ENCODE peak calls at places on chromosomes 12 and 14, in seven cellular contexts. One of them, this sample, is unnamed. For H3K4me1, the result is how much of the 10 kb centered on the place peaks cover.

GRCh38 chr14:57487771-57488170 is 5.9 kb downstream of the CCDC198 start:
- DNase-seq in ascending aorta: no peak
- DNase-seq in upper lobe of left lung: no peak
- DNase-seq in cardiac muscle cell: no peak
- DNase-seq in CD8-positive, alpha-beta T cell: no peak
- DNase-seq in tibial nerve: no peak
- DNase-seq in hepatocyte: no peak
- DNase-seq in this sample: no peak

GRCh38 chr12:34394211-34395055 is 372.1 kb downstream of the ALG10 start:
- DNase-seq in ascending aorta: peak
- DNase-seq in upper lobe of left lung: peak
- DNase-seq in cardiac muscle cell: no peak
- DNase-seq in CD8-positive, alpha-beta T cell: peak
- DNase-seq in tibial nerve: peak
- DNase-seq in hepatocyte: no peak
- DNase-seq in this sample: no peak

GRCh38 chr12:25458047-25458552 is 95.0 kb downstream of the LMNTD1 start:
- DNase-seq in ascending aorta: no peak
- DNase-seq in upper lobe of left lung: no peak
- DNase-seq in cardiac muscle cell: peak
- DNase-seq in CD8-positive, alpha-beta T cell: no peak
- DNase-seq in tibial nerve: peak
- DNase-seq in hepatocyte: no peak
- DNase-seq in this sample: no peak

GRCh38 chr14:71856199-71856919 is 75.9 kb upstream of the RGS6 start:
- DNase-seq in ascending aorta: no peak
- DNase-seq in upper lobe of left lung: no peak
- DNase-seq in cardiac muscle cell: no peak
- DNase-seq in CD8-positive, alpha-beta T cell: no peak
- DNase-seq in tibial nerve: no peak
- DNase-seq in hepatocyte: no peak
- DNase-seq in this sample: no peak

GRCh38 chr14:80003138-80003537 is 208.2 kb downstream of the DIO2 start:
- DNase-seq in ascending aorta: no peak
- DNase-seq in upper lobe of left lung: no peak
- DNase-seq in cardiac muscle cell: no peak
- DNase-seq in CD8-positive, alpha-beta T cell: no peak
- DNase-seq in tibial nerve: no peak
- DNase-seq in hepatocyte: peak
- DNase-seq in this sample: no peak

GRCh38 chr12:67969134-67969782 is 20.0 kb upstream of the IFNG-AS1 start:
- DNase-seq in ascending aorta: no peak
- DNase-seq in upper lobe of left lung: no peak
- DNase-seq in cardiac muscle cell: peak
- DNase-seq in CD8-positive, alpha-beta T cell: no peak
- DNase-seq in tibial nerve: no peak
- DNase-seq in hepatocyte: no peak
- DNase-seq in this sample: no peak

GRCh38 chr14:53670701-53671100 is 285.9 kb downstream of the BMP4 start:
- DNase-seq in ascending aorta: no peak
- DNase-seq in upper lobe of left lung: no peak
- DNase-seq in cardiac muscle cell: peak
- DNase-seq in CD8-positive, alpha-beta T cell: no peak
- DNase-seq in tibial nerve: no peak
- DNase-seq in hepatocyte: peak
- DNase-seq in this sample: no peak

GRCh38 chr12:52910248-52910883 is 5.5 kb upstream of the KRT8 start:
- DNase-seq in ascending aorta: no peak
- DNase-seq in upper lobe of left lung: no peak
- DNase-seq in cardiac muscle cell: no peak
- DNase-seq in CD8-positive, alpha-beta T cell: no peak
- DNase-seq in tibial nerve: no peak
- DNase-seq in hepatocyte: no peak
- DNase-seq in this sample: no peak

GRCh38 chr14:52329678-52330376 is 15.7 kb downstream of the PTGER2 start:
- DNase-seq in ascending aorta: no peak
- DNase-seq in upper lobe of left lung: no peak
- DNase-seq in cardiac muscle cell: no peak
- DNase-seq in CD8-positive, alpha-beta T cell: no peak
- DNase-seq in tibial nerve: no peak
- DNase-seq in hepatocyte: no peak
- DNase-seq in this sample: no peak

GRCh38 chr12:109358154-109358869 is 10.6 kb downstream of the MYO1H start:
- DNase-seq in ascending aorta: no peak
- DNase-seq in upper lobe of left lung: no peak
- DNase-seq in cardiac muscle cell: peak
- DNase-seq in CD8-positive, alpha-beta T cell: no peak
- DNase-seq in tibial nerve: no peak
- DNase-seq in hepatocyte: no peak
- DNase-seq in this sample: no peak

GRCh38 chr14:82084813-82085212 is 551.2 kb upstream of the SEL1L start:
- DNase-seq in ascending aorta: no peak
- DNase-seq in upper lobe of left lung: no peak
- DNase-seq in cardiac muscle cell: no peak
- DNase-seq in CD8-positive, alpha-beta T cell: no peak
- DNase-seq in tibial nerve: no peak
- DNase-seq in hepatocyte: no peak
- DNase-seq in this sample: no peak

GRCh38 chr14:101544550-101544949 is 16.7 kb upstream of the DIO3 start:
- DNase-seq in ascending aorta: no peak
- DNase-seq in upper lobe of left lung: no peak
- DNase-seq in cardiac muscle cell: no peak
- DNase-seq in CD8-positive, alpha-beta T cell: no peak
- DNase-seq in tibial nerve: no peak
- DNase-seq in hepatocyte: no peak
- DNase-seq in this sample: no peak

GRCh38 chr12:9805883-9806282 is 21.4 kb upstream of the KLRF1 start:
- DNase-seq in ascending aorta: no peak
- DNase-seq in upper lobe of left lung: no peak
- DNase-seq in cardiac muscle cell: no peak
- DNase-seq in CD8-positive, alpha-beta T cell: no peak
- DNase-seq in tibial nerve: no peak
- DNase-seq in hepatocyte: no peak
- DNase-seq in this sample: no peak

GRCh38 chr14:67618617-67619063 is 1.1 kb upstream of the ARG2 start:
- DNase-seq in ascending aorta: no peak
- DNase-seq in upper lobe of left lung: no peak
- DNase-seq in cardiac muscle cell: peak
- DNase-seq in CD8-positive, alpha-beta T cell: no peak
- DNase-seq in tibial nerve: peak
- DNase-seq in hepatocyte: peak
- DNase-seq in this sample: no peak

GRCh38 chr12:47863985-47864384 is 40.8 kb downstream of the VDR start:
- DNase-seq in ascending aorta: no peak
- DNase-seq in upper lobe of left lung: no peak
- DNase-seq in cardiac muscle cell: no peak
- DNase-seq in CD8-positive, alpha-beta T cell: no peak
- DNase-seq in tibial nerve: no peak
- DNase-seq in hepatocyte: no peak
- DNase-seq in this sample: no peak

GRCh38 chr12:63095369-63095967 is 55.5 kb downstream of the AVPR1A start:
- DNase-seq in ascending aorta: no peak
- DNase-seq in upper lobe of left lung: no peak
- DNase-seq in cardiac muscle cell: no peak
- DNase-seq in CD8-positive, alpha-beta T cell: no peak
- DNase-seq in tibial nerve: no peak
- DNase-seq in hepatocyte: no peak
- DNase-seq in this sample: no peak

GRCh38 chr14:35341454-35342159 is 49.4 kb downstream of the PSMA6 start:
- DNase-seq in ascending aorta: peak
- DNase-seq in upper lobe of left lung: peak
- DNase-seq in cardiac muscle cell: peak
- DNase-seq in CD8-positive, alpha-beta T cell: no peak
- DNase-seq in tibial nerve: peak
- DNase-seq in hepatocyte: peak
- DNase-seq in this sample: peak

GRCh38 chr14:55103005-55103640 is 25.9 kb upstream of the LGALS3 start:
- DNase-seq in ascending aorta: no peak
- DNase-seq in upper lobe of left lung: peak
- DNase-seq in cardiac muscle cell: peak
- DNase-seq in CD8-positive, alpha-beta T cell: peak
- DNase-seq in tibial nerve: peak
- DNase-seq in hepatocyte: peak
- DNase-seq in this sample: peak
- H3K4me3 ChIP-seq in ascending aorta: no peak
- H3K4me3 ChIP-seq in upper lobe of left lung: no peak
- H3K4me3 ChIP-seq in cardiac muscle cell: no peak
- H3K4me3 ChIP-seq in CD8-positive, alpha-beta T cell: no peak
- H3K4me3 ChIP-seq in tibial nerve: no peak
- H3K4me3 ChIP-seq in hepatocyte: no peak
- H3K4me3 ChIP-seq in this sample: no peak

DNA sequence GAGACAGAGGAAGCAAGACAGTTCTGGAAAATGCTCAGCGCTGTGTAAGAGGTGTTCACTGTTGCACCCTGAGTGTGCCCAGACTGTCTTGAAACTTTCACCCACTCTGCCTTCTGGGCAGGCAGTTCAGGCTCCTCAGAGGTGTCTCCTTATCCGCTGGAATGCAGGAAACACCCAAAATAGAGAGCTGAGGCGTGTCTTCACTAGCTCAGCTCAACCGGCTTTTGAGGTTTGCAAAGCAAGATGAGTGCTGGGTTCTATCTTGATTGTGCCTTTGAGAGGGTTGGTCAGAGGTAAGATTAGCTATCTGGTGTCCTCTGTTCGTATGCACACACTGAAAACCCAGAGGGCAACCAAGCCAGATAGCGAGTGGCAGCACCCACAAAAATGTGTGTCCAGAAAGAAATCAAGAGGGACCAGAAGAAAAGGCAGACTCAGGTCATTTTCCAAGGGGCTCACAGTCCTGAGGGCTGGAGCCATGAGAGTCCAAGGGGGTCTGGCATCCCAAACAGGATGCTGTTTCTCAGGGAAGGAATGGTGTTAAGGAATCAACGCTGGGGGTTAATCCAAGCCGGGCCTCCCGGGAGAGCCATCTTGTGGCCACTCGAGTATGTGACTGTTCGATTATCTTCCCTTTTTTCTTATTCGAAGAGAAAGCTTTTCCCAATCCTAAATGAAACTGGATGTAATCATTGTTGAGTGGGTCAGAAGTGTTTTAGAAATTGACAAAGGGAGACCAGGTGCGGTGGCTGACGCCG is 47.1 kb downstream of the TBX3 start:
- DNase-seq in ascending aorta: no peak
- DNase-seq in upper lobe of left lung: no peak
- DNase-seq in cardiac muscle cell: peak
- DNase-seq in CD8-positive, alpha-beta T cell: no peak
- DNase-seq in tibial nerve: no peak
- DNase-seq in hepatocyte: peak
- DNase-seq in this sample: no peak
- TF ChIP-seq CTCF in ascending aorta: no peak
- TF ChIP-seq CTCF in upper lobe of left lung: no peak
- TF ChIP-seq CTCF in cardiac muscle cell: peak
- TF ChIP-seq CTCF in CD8-positive, alpha-beta T cell: no peak
- TF ChIP-seq CTCF in tibial nerve: no peak
- TF ChIP-seq CTCF in hepatocyte: peak
- TF ChIP-seq CTCF in this sample: no peak

GRCh38 chr14:103102689-103103260 is 8.2 kb downstream of the EXOC3L4 start:
- DNase-seq in ascending aorta: no peak
- DNase-seq in upper lobe of left lung: no peak
- DNase-seq in cardiac muscle cell: no peak
- DNase-seq in CD8-positive, alpha-beta T cell: no peak
- DNase-seq in tibial nerve: no peak
- DNase-seq in hepatocyte: no peak
- DNase-seq in this sample: no peak

GRCh38 chr14:103105580-103106168 is 11.1 kb downstream of the EXOC3L4 start:
- DNase-seq in ascending aorta: no peak
- DNase-seq in upper lobe of left lung: no peak
- DNase-seq in cardiac muscle cell: no peak
- DNase-seq in CD8-positive, alpha-beta T cell: no peak
- DNase-seq in tibial nerve: no peak
- DNase-seq in hepatocyte: no peak
- DNase-seq in this sample: no peak

GRCh38 chr14:103104654-103105511 is 10.4 kb downstream of the EXOC3L4 start:
- DNase-seq in ascending aorta: no peak
- DNase-seq in upper lobe of left lung: peak
- DNase-seq in cardiac muscle cell: peak
- DNase-seq in CD8-positive, alpha-beta T cell: peak
- DNase-seq in tibial nerve: peak
- DNase-seq in hepatocyte: peak
- DNase-seq in this sample: no peak

GRCh38 chr14:103103461-103104388 is 9.2 kb downstream of the EXOC3L4 start:
- DNase-seq in ascending aorta: no peak
- DNase-seq in upper lobe of left lung: peak
- DNase-seq in cardiac muscle cell: peak
- DNase-seq in CD8-positive, alpha-beta T cell: no peak
- DNase-seq in tibial nerve: no peak
- DNase-seq in hepatocyte: no peak
- DNase-seq in this sample: no peak

DNA sequence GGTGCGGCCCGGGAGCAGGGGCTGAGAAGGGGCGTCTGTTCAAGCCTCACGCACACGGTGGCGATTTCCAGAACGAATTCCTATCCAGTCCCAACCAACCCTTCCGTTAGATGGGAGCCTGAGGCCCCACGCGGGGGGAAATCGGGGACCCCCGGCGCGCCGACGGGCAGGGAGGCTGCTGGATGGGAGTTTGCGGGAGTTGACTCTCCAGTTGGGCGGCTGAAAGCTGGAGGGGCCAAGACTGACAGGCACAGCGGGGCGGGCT is 9.8 kb downstream of the EXOC3L4 start:
- DNase-seq in ascending aorta: no peak
- DNase-seq in upper lobe of left lung: no peak
- DNase-seq in cardiac muscle cell: no peak
- DNase-seq in CD8-positive, alpha-beta T cell: no peak
- DNase-seq in tibial nerve: no peak
- DNase-seq in hepatocyte: no peak
- DNase-seq in this sample: no peak
- H3K4me1 ChIP-seq in ascending aorta: under half
- H3K4me1 ChIP-seq in upper lobe of left lung: under half
- H3K4me1 ChIP-seq in cardiac muscle cell: under half
- H3K4me1 ChIP-seq in CD8-positive, alpha-beta T cell: under half
- H3K4me1 ChIP-seq in tibial nerve: under half
- H3K4me1 ChIP-seq in hepatocyte: under half
- H3K4me1 ChIP-seq in this sample: under half

GRCh38 chr14:89465894-89466293 is 48.9 kb upstream of the FOXN3 start:
- DNase-seq in ascending aorta: no peak
- DNase-seq in upper lobe of left lung: no peak
- DNase-seq in cardiac muscle cell: no peak
- DNase-seq in CD8-positive, alpha-beta T cell: no peak
- DNase-seq in tibial nerve: no peak
- DNase-seq in hepatocyte: no peak
- DNase-seq in this sample: no peak

GRCh38 chr14:89466460-89466859 is 49.4 kb upstream of the FOXN3 start:
- DNase-seq in ascending aorta: no peak
- DNase-seq in upper lobe of left lung: peak
- DNase-seq in cardiac muscle cell: no peak
- DNase-seq in CD8-positive, alpha-beta T cell: peak
- DNase-seq in tibial nerve: no peak
- DNase-seq in hepatocyte: no peak
- DNase-seq in this sample: no peak

GRCh38 chr14:89469210-89470198 is 52.5 kb upstream of the FOXN3 start:
- DNase-seq in ascending aorta: no peak
- DNase-seq in upper lobe of left lung: no peak
- DNase-seq in cardiac muscle cell: no peak
- DNase-seq in CD8-positive, alpha-beta T cell: no peak
- DNase-seq in tibial nerve: no peak
- DNase-seq in hepatocyte: no peak
- DNase-seq in this sample: no peak

DNA sequence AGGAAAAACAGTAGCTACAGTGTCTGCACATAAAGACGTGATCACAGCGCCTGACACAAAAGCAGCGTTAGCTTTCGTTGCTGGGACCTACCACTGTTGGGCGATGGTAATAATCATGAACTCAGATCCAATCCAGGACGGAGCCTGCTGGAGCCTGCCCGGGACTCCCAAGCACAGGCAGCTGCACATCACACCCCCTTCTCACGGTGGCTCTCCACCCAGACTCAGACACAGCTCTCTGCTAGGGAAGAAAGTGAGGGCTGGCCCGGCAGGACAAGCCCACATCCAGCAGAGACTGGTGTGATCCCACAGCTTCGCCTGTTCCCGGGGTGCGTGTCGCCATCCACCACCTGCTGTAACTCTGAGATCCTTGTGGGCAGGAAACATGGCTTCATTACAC is 49.9 kb upstream of the FOXN3 start:
- DNase-seq in ascending aorta: no peak
- DNase-seq in upper lobe of left lung: no peak
- DNase-seq in cardiac muscle cell: peak
- DNase-seq in CD8-positive, alpha-beta T cell: no peak
- DNase-seq in tibial nerve: no peak
- DNase-seq in hepatocyte: no peak
- DNase-seq in this sample: no peak
- H3K4me3 ChIP-seq in ascending aorta: no peak
- H3K4me3 ChIP-seq in upper lobe of left lung: no peak
- H3K4me3 ChIP-seq in cardiac muscle cell: no peak
- H3K4me3 ChIP-seq in CD8-positive, alpha-beta T cell: peak
- H3K4me3 ChIP-seq in tibial nerve: no peak
- H3K4me3 ChIP-seq in hepatocyte: no peak
- H3K4me3 ChIP-seq in this sample: no peak

This sample was measured in thoracic aorta.